ENCODE peak calls at places on chromosomes 6 and 20, in five cellular contexts. L is uterus, C is AG04450, O is upper lobe of right lung, E is body of pancreas. K is an unnamed sample. For H3K9me3, the result is how much of the 10 kb centered on the place peaks cover.

GRCh38 chr6:129593233-129593564 is 116.8 kb downstream of the ARHGAP18 start:
- DNase-seq in L (no peak), C (no peak), O (no peak), E (no peak), K (no peak)

GRCh38 chr6:139540276-139540675 is 165.8 kb upstream of the CITED2 start:
- DNase-seq in L (no peak), C (no peak), O (no peak), E (peak), K (peak)

GRCh38 chr6:75824160-75824559 is 75.1 kb downstream of the MYO6 start:
- DNase-seq in L (no peak), C (no peak), O (no peak), E (no peak), K (no peak)

GRCh38 chr6:42378125-42378524 is 73.6 kb downstream of the TRERF1 start:
- DNase-seq in L (no peak), C (no peak), O (no peak), E (no peak), K (no peak)

GRCh38 chr20:20393207-20393606 is 25.3 kb downstream of the INSM1 start:
- DNase-seq in L (no peak), C (peak), O (no peak), E (no peak), K (no peak)

GRCh38 chr6:19838442-19839236 is 1.5 kb downstream of the ID4 start:
- DNase-seq in L (peak), C (no peak), O (peak), E (peak), K (no peak)

GRCh38 chr20:10877345-10877744 is 203.5 kb upstream of the JAG1 start:
- DNase-seq in L (peak), C (no peak), O (no peak), E (no peak), K (no peak)

GRCh38 chr6:71034578-71034977 is 77.7 kb upstream of the B3GAT2 start:
- DNase-seq in L (no peak), C (no peak), O (no peak), E (no peak), K (no peak)

GRCh38 chr20:53869466-53870258 is 200.7 kb downstream of the BCAS1 start:
- DNase-seq in L (peak), C (no peak), O (no peak), E (peak), K (peak)

GRCh38 chr6:46438245-46438644 is 53.0 kb downstream of the RCAN2 start:
- DNase-seq in L (no peak), C (no peak), O (no peak), E (no peak), K (no peak)

GRCh38 chr20:35942243-35942642 is 12.1 kb downstream of the SCAND1 start:
- DNase-seq in L (no peak), C (no peak), O (no peak), E (no peak), K (no peak)

GRCh38 chr6:168190646-168191443 is 111.8 kb upstream of the FRMD1 start:
- DNase-seq in L (peak), C (no peak), O (no peak), E (no peak), K (no peak)

GRCh38 chr6:4345543-4345942 is 210.2 kb upstream of the ECI2 start:
- DNase-seq in L (no peak), C (no peak), O (no peak), E (no peak), K (no peak)

GRCh38 chr6:12718025-12718424 is 1.5 kb downstream of the PHACTR1 start:
- DNase-seq in L (no peak), C (no peak), O (no peak), E (no peak), K (no peak)

GRCh38 chr6:20952605-20953004 is 418.3 kb downstream of the CDKAL1 start:
- DNase-seq in L (no peak), C (peak), O (no peak), E (no peak), K (no peak)

GRCh38 chr6:47180633-47181032 is 129.1 kb downstream of the TNFRSF21 start:
- DNase-seq in L (no peak), C (no peak), O (no peak), E (no peak), K (no peak)

GRCh38 chr20:1830240-1830639 is 65.0 kb upstream of the SIRPA start:
- DNase-seq in L (no peak), C (peak), O (no peak), E (peak), K (no peak)

GRCh38 chr20:12975833-12976608 is 32.8 kb upstream of the SPTLC3 start:
- DNase-seq in L (no peak), C (no peak), O (no peak), E (no peak), K (no peak)

GRCh38 chr6:143664171-143664570 is 13.6 kb upstream of the PHACTR2 start:
- DNase-seq in L (no peak), C (no peak), O (no peak), E (no peak), K (no peak)
- H3K9me3 ChIP-seq in L (under half), C (under half), O (under half), E (under half), K (under half)

GRCh38 chr20:41599699-41600104 is 18.5 kb downstream of the CHD6 start:
- DNase-seq in L (no peak), C (no peak), O (no peak), E (no peak), K (no peak)

GRCh38 chr20:41601742-41602141 is 16.4 kb downstream of the CHD6 start:
- DNase-seq in L (no peak), C (no peak), O (no peak), E (no peak), K (no peak)

GRCh38 chr20:41594514-41595322 is 23.5 kb downstream of the CHD6 start:
- DNase-seq in L (no peak), C (no peak), O (no peak), E (no peak), K (no peak)

GRCh38 chr20:41600926-41601631 is 17.1 kb downstream of the CHD6 start:
- DNase-seq in L (no peak), C (no peak), O (no peak), E (no peak), K (no peak)

DNA sequence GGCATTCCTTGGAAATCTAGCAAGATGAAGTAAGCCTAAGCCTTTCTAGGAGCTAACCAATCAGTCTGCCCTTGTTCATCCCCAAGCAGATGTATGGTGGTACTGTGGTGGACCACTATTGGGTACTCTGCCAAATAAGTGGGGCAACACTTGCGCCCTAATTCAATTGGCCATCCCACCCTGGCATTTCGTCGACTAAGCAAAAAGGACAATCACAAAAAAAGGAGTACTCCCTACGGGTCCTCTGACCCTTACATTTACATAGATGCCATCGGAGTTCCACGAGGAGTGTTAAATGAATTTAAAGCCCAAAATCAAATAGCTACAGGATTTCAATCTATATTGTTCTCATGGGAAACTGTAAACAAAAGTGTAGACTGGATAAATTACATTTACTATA is 19.5 kb downstream of the CHD6 start:
- DNase-seq in L (no peak), C (no peak), O (no peak), E (no peak), K (no peak)
- H3K9me3 ChIP-seq in L (under half), C (under half), O (under half), E (under half), K (under half)

GRCh38 chr6:22189946-22190345 is 106.9 kb downstream of the PRL start:
- DNase-seq in L (no peak), C (no peak), O (no peak), E (no peak), K (no peak)

DNA sequence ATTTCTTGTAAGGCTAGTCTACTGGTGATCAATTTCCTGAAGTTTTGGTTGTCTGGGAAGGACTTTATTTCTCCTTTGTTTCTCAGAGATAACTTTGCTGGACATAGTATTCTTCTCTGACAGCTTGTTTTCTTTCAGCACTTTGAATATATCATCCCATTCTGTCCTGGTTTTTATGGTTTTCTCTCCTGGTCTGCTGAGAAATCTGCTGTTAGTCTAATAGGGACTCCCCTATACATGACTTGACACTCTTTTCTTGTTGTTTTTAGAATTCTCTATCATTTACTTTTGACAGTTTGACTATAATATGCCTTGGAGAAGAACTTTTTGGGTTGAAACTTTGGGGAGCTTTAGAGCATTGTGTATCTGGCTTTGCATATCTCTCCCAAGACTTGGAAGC is 112.5 kb downstream of the PRL start:
- DNase-seq in L (no peak), C (no peak), O (no peak), E (no peak), K (no peak)
- H3K9me3 ChIP-seq in L (under half), C (under half), O (under half), E (under half), K (under half)

GRCh38 chr6:9437836-9438235 is 977.0 kb downstream of the TFAP2A start:
- DNase-seq in L (no peak), C (no peak), O (no peak), E (no peak), K (no peak)

GRCh38 chr6:9439931-9440330 is 974.9 kb downstream of the TFAP2A start:
- DNase-seq in L (no peak), C (no peak), O (no peak), E (no peak), K (no peak)
- H3K9me3 ChIP-seq in L (under half), C (under half), O (under half), E (under half), K (under half)

DNA sequence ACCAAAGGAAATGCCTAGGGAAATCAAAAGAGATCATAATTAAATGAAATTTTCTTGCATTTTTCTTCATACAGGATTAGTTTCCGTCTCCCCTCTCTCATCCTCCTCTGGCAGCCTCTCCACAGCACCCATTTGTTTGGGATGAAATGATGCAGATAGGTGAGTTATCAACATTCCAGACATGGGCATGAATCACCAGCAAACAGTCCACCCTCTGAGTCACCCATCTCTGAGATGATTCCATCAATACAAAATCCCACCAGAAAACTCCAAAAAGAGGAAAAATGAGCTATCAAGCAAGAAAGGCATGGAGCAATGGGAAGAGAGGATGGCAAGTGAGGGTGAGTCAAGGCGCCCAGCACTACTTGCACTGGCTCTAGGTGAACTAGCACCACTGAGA is 11.4 kb downstream of the MC3R start:
- DNase-seq in L (no peak), C (no peak), O (no peak), E (no peak), K (no peak)
- H3K9me3 ChIP-seq in L (under half), C (under half), O (under half), E (under half), K (under half)

DNA sequence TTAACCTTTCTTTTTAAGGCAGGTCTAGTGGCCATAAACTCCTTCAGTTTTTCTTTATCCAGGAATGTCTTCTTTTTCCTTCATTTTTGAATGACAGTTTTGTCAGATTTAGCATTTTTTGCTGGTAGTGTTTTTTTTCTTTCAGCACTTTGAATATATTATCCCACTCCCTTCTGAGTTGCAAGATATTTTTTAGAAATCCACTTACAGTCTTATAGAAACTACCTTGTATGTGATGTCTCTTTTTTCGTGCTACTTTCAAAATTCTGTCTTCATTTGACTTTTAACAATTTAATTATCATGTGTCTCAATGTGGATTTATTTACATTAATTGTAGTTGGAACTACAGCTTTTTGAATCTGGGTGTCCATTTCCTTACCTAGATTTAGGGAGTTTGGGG is 284.4 kb upstream of the RNF217 start:
- DNase-seq in L (no peak), C (no peak), O (no peak), E (no peak), K (no peak)
- H3K9me3 ChIP-seq in L (under half), C (under half), O (under half), E (under half), K (under half)

GRCh38 chr6:100462396-100462795 is 2.3 kb downstream of the SIM1 start:
- DNase-seq in L (no peak), C (no peak), O (no peak), E (no peak), K (no peak)
- H3K9me3 ChIP-seq in L (under half), C (under half), O (under half), E (under half), K (under half)

GRCh38 chr20:59682603-59683002 is 78.3 kb downstream of the PHACTR3 start:
- DNase-seq in L (no peak), C (no peak), O (no peak), E (no peak), K (no peak)
- H3K9me3 ChIP-seq in L (under half), C (under half), O (under half), E (under half), K (under half)

GRCh38 chr20:47521059-47521808 is 19.5 kb downstream of the NCOA3 start:
- DNase-seq in L (no peak), C (no peak), O (no peak), E (no peak), K (no peak)
- H3K9me3 ChIP-seq in L (under half), C (under half), O (under half), E (under half), K (under half)

DNA sequence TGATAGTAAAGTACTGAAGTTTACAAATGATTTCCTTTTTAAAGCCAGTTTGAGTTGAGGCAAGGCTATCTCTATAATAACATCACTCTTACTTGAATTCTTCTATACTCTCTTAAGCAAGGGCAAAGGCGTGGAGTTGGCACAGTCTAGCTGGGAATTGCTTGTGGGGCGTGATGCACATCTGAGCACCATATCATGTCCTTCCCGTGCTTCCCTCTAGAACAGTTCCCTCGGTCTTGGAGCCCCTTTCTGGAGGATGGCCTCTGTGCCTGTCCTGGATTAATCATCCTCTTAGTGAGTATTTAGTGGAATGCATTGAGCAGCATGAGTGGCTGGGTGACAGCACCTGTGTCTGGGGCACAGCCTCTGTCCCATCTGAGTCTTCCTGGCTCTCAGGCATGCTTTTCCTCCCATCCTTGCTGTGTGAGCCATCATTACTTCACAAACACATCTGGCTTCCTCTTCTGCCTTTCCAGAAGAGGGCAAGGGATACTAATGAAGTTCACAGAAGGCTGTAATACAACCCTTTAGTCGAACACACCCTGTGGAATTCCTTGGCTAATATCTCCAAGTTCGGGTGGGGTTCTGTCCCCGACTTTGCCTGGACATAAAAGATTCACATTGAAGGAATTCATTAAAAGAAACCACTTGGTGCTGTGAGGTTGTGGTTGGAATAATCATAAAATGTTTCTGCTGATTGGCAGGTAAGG is 188.2 kb downstream of the FNDC1 start:
- DNase-seq in L (no peak), C (no peak), O (no peak), E (no peak), K (no peak)
- H3K9me3 ChIP-seq in L (under half), C (under half), O (under half), E (under half), K (under half)